ENCODE peak calls at places on chromosomes 1 and 21, in four cellular contexts. D is ovary, M is iris pigment epithelial cell, S is iPS-NIHi11. R is an unnamed sample.

GRCh38 chr1:33876970-33877680 is 13.2 kb downstream of the HMGB4 start:
- DNase-seq in M (no peak), S (no peak), D (no peak), R (no peak)

GRCh38 chr1:224784606-224785328 is 144.7 kb upstream of the DNAH14 start:
- DNase-seq in D (no peak), S (no peak), M (peak), R (no peak)

GRCh38 chr1:172638885-172639831 is 19.7 kb upstream of the FASLG start:
- DNase-seq in S (no peak), D (no peak), M (peak), R (no peak)

GRCh38 chr1:109201123-109201703 is 12.5 kb upstream of the SARS1 start:
- DNase-seq in S (peak), D (no peak), M (peak), R (peak)

GRCh38 chr1:9472386-9473031 is 66.8 kb upstream of the SLC25A33 start:
- DNase-seq in D (no peak), S (no peak), M (no peak), R (no peak)

GRCh38 chr1:226632169-226632884 is 83.8 kb downstream of the STUM start:
- DNase-seq in D (peak), S (no peak), M (no peak), R (no peak)

GRCh38 chr1:78676347-78676982 is 26.8 kb downstream of the IFI44 start:
- DNase-seq in S (peak), D (peak), M (peak), R (no peak)

GRCh38 chr1:23423415-23424170 is 955 bp downstream of the TCEA3 start:
- DNase-seq in D (peak), S (peak), M (no peak), R (no peak)

GRCh38 chr1:206649261-206649660 is 13.9 kb downstream of the DYRK3 start:
- DNase-seq in D (no peak), S (no peak), M (no peak), R (no peak)

GRCh38 chr1:2314803-2315710 is 76.3 kb downstream of the MORN1 start:
- DNase-seq in D (peak), S (peak), M (no peak), R (no peak)

GRCh38 chr1:30845891-30846290 is 62.7 kb downstream of the SDC3 start:
- DNase-seq in D (no peak), S (peak), M (no peak), R (no peak)

GRCh38 chr1:218164111-218164929 is 120.8 kb upstream of the RRP15 start:
- DNase-seq in M (peak), S (peak), D (no peak), R (no peak)

GRCh38 chr1:54297596-54298283 is 97.8 kb downstream of the MRPL37 start:
- DNase-seq in S (no peak), M (no peak), D (no peak), R (peak)

GRCh38 chr21:34129039-34129891 is 55.9 kb downstream of the MRPS6 start:
- DNase-seq in S (peak), D (peak), M (peak), R (peak)

GRCh38 chr1:225848044-225848955 is 33.9 kb downstream of the TMEM63A start:
- DNase-seq in M (peak), S (no peak), D (no peak), R (peak)

GRCh38 chr1:165854101-165854845 is 26.9 kb downstream of the UCK2 start:
- DNase-seq in D (no peak), M (peak), S (no peak), R (no peak)

GRCh38 chr1:50707824-50708223 is 252.2 kb downstream of the FAF1 start:
- DNase-seq in M (no peak), S (no peak), D (no peak), R (no peak)

GRCh38 chr1:228342627-228343210 is 63.9 kb downstream of the TRIM11 start:
- DNase-seq in D (peak), M (no peak), S (no peak), R (no peak)

GRCh38 chr1:21665711-21666571 is 3.2 kb downstream of the RAP1GAP start:
- DNase-seq in S (no peak), D (no peak), M (no peak), R (no peak)

GRCh38 chr1:241825581-241825980 is 22.4 kb upstream of the EXO1 start:
- DNase-seq in S (no peak), D (no peak), M (peak), R (no peak)

GRCh38 chr1:45490121-45490622 is 791 bp downstream of the TESK2 start:
- DNase-seq in D (no peak), S (no peak), M (peak), R (peak)

GRCh38 chr1:48767957-48768510 is 8.7 kb downstream of the BEND5 start:
- DNase-seq in M (no peak), S (no peak), D (no peak), R (no peak)

GRCh38 chr1:37958690-37959089 is 11.8 kb upstream of the INPP5B start:
- DNase-seq in S (no peak), D (no peak), M (peak), R (no peak)

GRCh38 chr1:221725683-221726330 is 16.1 kb downstream of the DUSP10 start:
- DNase-seq in D (no peak), M (peak), S (no peak), R (no peak)

GRCh38 chr21:36962098-36962780 is 4.2 kb downstream of the HLCS start:
- DNase-seq in S (no peak), D (no peak), M (no peak), R (no peak)

GRCh38 chr1:165564561-165564960 is 20.8 kb downstream of the LRRC52 start:
- DNase-seq in S (no peak), M (no peak), D (no peak), R (no peak)

GRCh38 chr1:200873671-200874397 is 1.1 kb downstream of the GPR25 start:
- DNase-seq in S (no peak), M (no peak), D (no peak), R (no peak)

GRCh38 chr1:154568165-154568815 is 712 bp downstream of the CHRNB2 start:
- DNase-seq in M (no peak), D (no peak), S (no peak), R (no peak)

GRCh38 chr1:222048030-222048632 is 306.2 kb upstream of the DUSP10 start:
- DNase-seq in M (peak), S (no peak), D (no peak), R (no peak)

GRCh38 chr1:166902279-166902678 is 26.2 kb upstream of the TADA1 start:
- DNase-seq in S (no peak), D (no peak), M (peak), R (no peak)

GRCh38 chr1:186574951-186575747 is 105.1 kb downstream of the PTGS2 start:
- DNase-seq in D (no peak), M (peak), S (no peak), R (no peak)

GRCh38 chr1:71324671-71325297 is 243.9 kb upstream of the ZRANB2 start:
- DNase-seq in D (no peak), S (no peak), M (no peak), R (no peak)

GRCh38 chr1:197486948-197487347 is 218.9 kb downstream of the CRB1 start:
- DNase-seq in M (peak), D (no peak), S (no peak), R (no peak)

GRCh38 chr1:212432163-212432705 is 486 bp upstream of the NENF start:
- DNase-seq in M (peak), D (no peak), S (no peak), R (no peak)

GRCh38 chr1:235910357-235911299 is 43.9 kb upstream of the LYST start:
- DNase-seq in S (peak), M (peak), D (no peak), R (no peak)

R was measured in hippocampal formation.